ENCODE peak calls at places on chromosome 14, in eight cellular contexts. W is GM12865, N is ascending aorta, V is testis, R is heart left ventricle, H is AG09309, L is adrenal gland, A is fibroblast of mammary gland. C is an unnamed sample.

GRCh38 chr14:73802431-73803188 is 49.0 kb upstream of the PTGR2 start:
- DNase-seq in L (no peak), R (no peak), H (no peak), N (no peak), W (no peak), A (no peak), V (no peak), C (peak)

GRCh38 chr14:81363746-81364400 is 36.3 kb downstream of the STON2 start:
- DNase-seq in V (no peak), L (no peak), N (no peak), A (peak), W (no peak), H (no peak), R (peak), C (no peak)

GRCh38 chr14:54177861-54178591 is 218.8 kb upstream of the CDKN3 start:
- DNase-seq in W (no peak), L (no peak), A (no peak), R (no peak), V (no peak), H (no peak), N (no peak), C (no peak)

GRCh38 chr14:44404021-44404420 is 103.1 kb downstream of the FSCB start:
- DNase-seq in V (no peak), N (no peak), H (no peak), L (no peak), A (no peak), W (no peak), R (no peak), C (no peak)

GRCh38 chr14:39030209-39030608 is 72.8 kb downstream of the SEC23A start:
- DNase-seq in H (no peak), N (no peak), R (no peak), A (no peak), V (no peak), W (no peak), L (no peak), C (no peak)

GRCh38 chr14:100865682-100866591 is 37.6 kb downstream of the RTL1 start:
- DNase-seq in A (no peak), W (no peak), N (no peak), V (no peak), H (no peak), L (peak), R (no peak), C (peak)

GRCh38 chr14:49880267-49881064 is 12.4 kb upstream of the ARF6 start:
- DNase-seq in N (no peak), V (no peak), W (no peak), H (no peak), L (no peak), R (no peak), A (peak), C (no peak)

GRCh38 chr14:71621276-71621675 is 311.0 kb upstream of the RGS6 start:
- DNase-seq in V (no peak), N (no peak), H (no peak), W (no peak), L (no peak), R (no peak), A (peak), C (no peak)

GRCh38 chr14:102849522-102850379 is 72.5 kb downstream of the TRAF3 start:
- DNase-seq in N (no peak), R (no peak), W (no peak), A (peak), V (no peak), H (no peak), L (no peak), C (peak)

DNA sequence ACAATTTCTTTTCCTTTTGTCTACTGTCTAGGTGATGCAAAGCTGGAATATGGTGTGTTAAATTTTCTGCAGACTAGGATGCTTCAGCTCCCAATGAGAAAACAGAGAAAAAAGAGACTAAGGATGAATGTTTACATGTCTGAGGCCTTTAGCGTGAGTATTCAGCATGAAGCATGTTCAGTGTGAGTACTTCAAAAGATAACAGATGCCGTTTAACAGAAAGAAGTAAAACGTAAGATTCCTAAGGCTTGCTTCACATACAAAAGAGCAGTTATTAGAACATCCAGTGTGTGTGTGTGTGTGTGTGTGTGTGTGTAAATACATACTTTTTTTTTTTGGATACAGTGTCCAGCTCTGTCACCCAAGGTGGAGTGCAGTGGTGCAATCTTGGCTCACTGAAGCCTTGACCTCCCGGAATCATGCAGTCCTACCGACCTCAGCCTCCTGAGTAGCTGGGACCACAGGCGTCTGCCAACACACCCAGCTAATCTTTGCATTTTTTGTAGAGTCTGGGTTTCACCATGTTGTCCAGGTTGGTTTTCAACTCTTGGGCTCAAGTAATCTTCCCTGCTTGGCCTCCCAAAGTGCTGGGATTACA is 92.4 kb upstream of the FERMT2 start:
- DNase-seq in V (no peak), H (no peak), A (no peak), W (no peak), N (no peak), R (no peak), L (no peak), C (no peak)
- H3K4me3 ChIP-seq in V (no peak), H (no peak), A (no peak), W (no peak), N (no peak), R (peak), L (no peak), C (no peak)

DNA sequence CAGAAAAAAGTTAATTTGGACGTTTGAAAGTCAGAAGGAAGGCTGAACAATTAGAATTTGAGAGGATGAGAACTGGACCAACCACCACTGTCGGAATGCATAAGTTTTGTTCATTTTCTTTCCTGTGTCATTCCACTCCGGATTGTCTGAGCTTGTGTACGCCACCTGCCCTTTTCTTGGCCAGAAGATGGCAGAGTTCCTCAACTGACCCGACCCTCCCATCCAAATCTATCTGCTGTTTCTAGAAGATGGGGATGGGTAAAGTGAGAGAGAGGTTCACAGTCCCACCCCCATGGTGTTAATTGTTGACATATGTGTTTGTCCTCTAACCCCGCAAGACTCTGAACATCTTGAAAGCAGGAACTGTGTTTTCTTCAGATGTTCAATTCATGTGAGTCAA is 388.0 kb downstream of the VRK1 start:
- DNase-seq in L (no peak), N (no peak), W (peak), R (no peak), H (no peak), V (peak), A (peak), C (no peak)
- TF ChIP-seq CTCF in L (no peak), N (no peak), W (peak), R (peak), H (no peak), V (peak), A (no peak), C (peak)

GRCh38 chr14:22812744-22813143 is 2.5 kb downstream of the SLC7A7 start:
- DNase-seq in H (no peak), V (no peak), N (no peak), A (no peak), W (no peak), L (no peak), R (no peak), C (no peak)
- H3K4me3 ChIP-seq in H (no peak), V (no peak), N (no peak), A (no peak), W (no peak), L (no peak), R (no peak), C (no peak)

DNA sequence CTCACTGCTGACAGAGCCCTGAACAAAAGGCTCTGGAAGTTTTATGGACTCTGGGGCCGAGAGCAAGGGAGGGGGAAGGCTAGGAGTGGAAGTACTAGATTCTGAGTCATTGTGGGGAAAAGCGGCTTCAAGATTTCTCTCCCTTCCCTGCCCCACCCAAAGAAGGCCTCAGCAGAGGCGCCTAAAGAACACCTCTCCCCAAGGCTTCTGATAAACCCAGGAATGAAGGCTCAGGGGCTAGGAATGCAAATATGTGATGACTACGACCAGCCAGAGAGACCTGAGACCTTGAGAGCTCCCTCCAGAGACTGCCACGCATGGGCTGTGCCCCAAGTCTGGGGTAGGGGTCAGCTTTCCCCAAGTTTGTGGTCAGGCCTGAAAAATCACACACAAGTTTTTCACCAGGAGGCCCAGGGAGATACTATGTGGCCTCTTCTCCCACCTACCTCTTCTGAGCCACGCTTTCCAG is 130.7 kb upstream of the HIF1A start:
- DNase-seq in N (no peak), H (peak), R (no peak), W (no peak), V (no peak), L (no peak), A (peak), C (no peak)
- TF ChIP-seq CTCF in N (no peak), H (no peak), R (no peak), W (no peak), V (no peak), L (no peak), A (no peak), C (no peak)

DNA sequence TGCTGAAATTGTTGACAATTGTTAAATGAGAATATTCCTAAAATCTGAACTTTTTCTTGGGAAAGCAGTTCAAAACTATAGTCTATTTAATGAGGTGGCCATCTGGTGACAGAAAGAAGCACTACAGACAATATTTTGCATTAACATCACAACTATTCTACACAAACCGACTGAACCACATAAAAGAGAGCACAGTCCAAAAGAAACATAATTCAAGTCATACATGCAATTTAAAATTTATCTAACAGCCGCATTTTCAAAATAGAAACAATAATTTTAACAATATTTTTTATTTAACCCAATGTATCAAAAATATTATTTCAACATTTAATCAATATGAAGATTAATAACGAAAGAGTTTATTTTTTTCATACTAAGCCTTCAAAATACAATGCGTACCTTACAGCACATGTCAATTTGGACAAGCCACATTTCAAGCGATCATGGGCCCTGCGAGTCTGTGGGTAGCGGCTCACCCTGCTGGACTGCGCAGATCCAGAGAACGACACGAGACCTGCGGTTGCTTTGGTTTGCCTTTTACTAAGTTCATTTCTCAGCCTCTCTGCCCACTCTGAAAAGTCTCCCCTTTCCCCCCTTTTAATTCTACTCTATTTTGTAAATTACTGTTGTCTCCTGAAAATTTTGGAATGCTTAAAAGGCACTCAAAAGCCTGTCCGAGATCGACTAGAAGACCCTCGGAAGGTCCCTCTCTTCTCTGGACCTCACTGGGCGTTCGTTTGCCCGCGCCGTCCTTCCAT is 941 bp upstream of the LRRC9 start:
- DNase-seq in L (peak), W (peak), H (no peak), V (peak), A (peak), R (peak), N (no peak), C (peak)
- H3K4me3 ChIP-seq in L (no peak), W (peak), H (peak), V (peak), A (peak), R (peak), N (peak), C (peak)

DNA sequence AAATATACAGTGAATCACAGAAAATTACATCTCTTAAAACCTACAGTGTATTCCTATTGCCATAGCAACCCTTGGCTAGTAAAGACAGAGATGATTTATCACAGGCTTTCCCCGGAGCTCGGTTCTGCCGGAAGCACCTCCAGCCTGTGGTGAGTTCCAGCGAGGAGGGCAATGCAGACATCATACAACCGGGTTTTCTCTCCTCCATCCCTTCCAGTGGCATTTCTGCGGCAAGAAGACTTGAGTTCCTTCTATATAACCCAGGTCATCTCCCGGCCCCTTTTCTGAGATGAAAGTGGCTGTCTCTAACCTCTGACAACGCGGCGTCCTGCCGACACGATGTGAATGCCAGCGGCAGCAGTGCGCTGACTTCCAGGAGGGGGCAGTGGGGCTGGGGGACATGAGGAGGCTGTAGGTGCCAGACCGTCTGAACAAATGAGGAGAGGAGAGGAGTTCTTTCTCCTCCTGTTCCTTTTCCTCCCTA is 68.5 kb upstream of the MAX start:
- DNase-seq in N (no peak), A (peak), V (peak), W (peak), H (peak), L (peak), R (no peak), C (peak)
- TF ChIP-seq CTCF in N (no peak), A (peak), V (peak), W (peak), H (peak), L (no peak), R (peak), C (peak)

DNA sequence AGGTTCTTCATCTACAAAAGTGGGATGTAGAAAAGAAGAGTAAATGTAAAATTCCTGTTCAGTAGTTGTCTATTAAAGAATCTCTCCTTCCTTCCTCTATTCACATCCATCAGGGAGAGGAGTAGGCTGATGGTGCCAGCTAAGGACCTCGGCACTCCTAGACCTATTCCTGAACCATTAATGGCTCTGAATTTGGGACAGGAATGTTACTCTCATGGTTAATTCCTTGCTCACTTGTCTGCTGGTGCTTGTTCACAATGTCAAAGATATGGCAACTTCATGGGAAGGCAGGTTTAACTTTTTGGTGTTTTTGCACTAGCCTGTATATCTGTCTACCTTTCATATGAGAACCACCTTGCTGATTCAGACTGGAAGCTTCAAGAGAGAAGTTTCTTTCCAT is 206.6 kb downstream of the DAD1 start:
- DNase-seq in R (no peak), H (no peak), N (no peak), A (no peak), L (no peak), V (no peak), W (no peak), C (no peak)
- H3K4me3 ChIP-seq in R (no peak), H (no peak), N (no peak), A (no peak), L (no peak), V (no peak), W (peak), C (no peak)

GRCh38 chr14:35988550-35988949 is 162.4 kb downstream of the BRMS1L start:
- DNase-seq in L (no peak), A (no peak), H (no peak), V (no peak), N (no peak), W (no peak), R (no peak), C (no peak)

GRCh38 chr14:35988972-35989690 is 163.0 kb downstream of the BRMS1L start:
- DNase-seq in N (no peak), V (no peak), W (no peak), A (no peak), H (no peak), R (no peak), L (no peak), C (no peak)

GRCh38 chr14:35989736-35990135 is 163.6 kb downstream of the BRMS1L start:
- DNase-seq in L (no peak), H (no peak), R (no peak), A (no peak), V (no peak), N (no peak), W (no peak), C (no peak)

GRCh38 chr14:35986219-35986573 is 160.1 kb downstream of the BRMS1L start:
- DNase-seq in V (no peak), H (no peak), A (no peak), W (peak), N (no peak), R (no peak), L (no peak), C (no peak)

GRCh38 chr14:35987731-35988130 is 161.6 kb downstream of the BRMS1L start:
- DNase-seq in W (no peak), R (no peak), A (no peak), N (no peak), V (no peak), H (no peak), L (no peak), C (no peak)
- TF ChIP-seq CTCF in W (no peak), R (no peak), A (no peak), N (no peak), V (no peak), H (no peak), L (no peak), C (no peak)

GRCh38 chr14:74922752-74923401 is at the start of gene RPS6KL1:
- DNase-seq in H (no peak), N (peak), L (peak), A (peak), V (peak), R (peak), W (peak), C (peak)
- H3K4me3 ChIP-seq in H (peak), N (peak), L (peak), A (peak), V (peak), R (peak), W (peak), C (peak)